ENCODE peak calls at places on chromosomes 2 and 18, in seven cellular contexts. One of them, this sample, is unnamed.

GRCh38 chr2:2922156-2922555 is 455.5 kb downstream of the EIPR1 start:
- DNase-seq in dorsolateral prefrontal cortex: no peak
- DNase-seq in choroid plexus epithelial cell: no peak
- DNase-seq in OCI-LY7: no peak
- DNase-seq in IMR-90: no peak
- DNase-seq in HFF-Myc: no peak
- DNase-seq in PC-3: no peak
- DNase-seq in this sample: no peak

GRCh38 chr2:108965540-108966299 is 23.3 kb downstream of the EDAR start:
- DNase-seq in OCI-LY7: no peak
- DNase-seq in IMR-90: no peak
- DNase-seq in HFF-Myc: no peak
- DNase-seq in choroid plexus epithelial cell: no peak
- DNase-seq in PC-3: peak
- DNase-seq in dorsolateral prefrontal cortex: no peak
- DNase-seq in this sample: no peak

GRCh38 chr2:240429341-240429871 is 6.1 kb upstream of the GPC1 start:
- DNase-seq in dorsolateral prefrontal cortex: peak
- DNase-seq in IMR-90: no peak
- DNase-seq in PC-3: no peak
- DNase-seq in OCI-LY7: no peak
- DNase-seq in choroid plexus epithelial cell: no peak
- DNase-seq in HFF-Myc: no peak
- DNase-seq in this sample: no peak

GRCh38 chr2:216855614-216856013 is 4.2 kb downstream of the TNP1 start:
- DNase-seq in OCI-LY7: no peak
- DNase-seq in dorsolateral prefrontal cortex: no peak
- DNase-seq in IMR-90: no peak
- DNase-seq in HFF-Myc: no peak
- DNase-seq in choroid plexus epithelial cell: no peak
- DNase-seq in PC-3: no peak
- DNase-seq in this sample: no peak

GRCh38 chr2:200814276-200814815 is 2.6 kb downstream of the BZW1 start:
- DNase-seq in choroid plexus epithelial cell: peak
- DNase-seq in IMR-90: no peak
- DNase-seq in OCI-LY7: no peak
- DNase-seq in dorsolateral prefrontal cortex: no peak
- DNase-seq in HFF-Myc: no peak
- DNase-seq in PC-3: no peak
- DNase-seq in this sample: no peak

GRCh38 chr2:54680397-54681032 is 42.9 kb upstream of the EML6 start:
- DNase-seq in OCI-LY7: peak
- DNase-seq in IMR-90: peak
- DNase-seq in HFF-Myc: no peak
- DNase-seq in PC-3: peak
- DNase-seq in choroid plexus epithelial cell: no peak
- DNase-seq in dorsolateral prefrontal cortex: no peak
- DNase-seq in this sample: no peak

GRCh38 chr2:226140594-226140993 is 659.0 kb downstream of the IRS1 start:
- DNase-seq in PC-3: no peak
- DNase-seq in OCI-LY7: no peak
- DNase-seq in choroid plexus epithelial cell: no peak
- DNase-seq in HFF-Myc: no peak
- DNase-seq in IMR-90: no peak
- DNase-seq in dorsolateral prefrontal cortex: no peak
- DNase-seq in this sample: no peak

GRCh38 chr2:126906781-126907180 is 8.1 kb downstream of the TEX51 start:
- DNase-seq in dorsolateral prefrontal cortex: peak
- DNase-seq in choroid plexus epithelial cell: no peak
- DNase-seq in HFF-Myc: no peak
- DNase-seq in OCI-LY7: no peak
- DNase-seq in IMR-90: no peak
- DNase-seq in PC-3: no peak
- DNase-seq in this sample: no peak

GRCh38 chr2:144239306-144239705 is 280.6 kb downstream of the ZEB2 start:
- DNase-seq in OCI-LY7: peak
- DNase-seq in HFF-Myc: no peak
- DNase-seq in PC-3: no peak
- DNase-seq in IMR-90: no peak
- DNase-seq in dorsolateral prefrontal cortex: no peak
- DNase-seq in choroid plexus epithelial cell: no peak
- DNase-seq in this sample: no peak

GRCh38 chr2:37637122-37637875 is 34.1 kb downstream of the CDC42EP3 start:
- DNase-seq in IMR-90: no peak
- DNase-seq in dorsolateral prefrontal cortex: no peak
- DNase-seq in OCI-LY7: no peak
- DNase-seq in HFF-Myc: no peak
- DNase-seq in choroid plexus epithelial cell: no peak
- DNase-seq in PC-3: no peak
- DNase-seq in this sample: no peak
- TF ChIP-seq CTCF in IMR-90: peak
- TF ChIP-seq CTCF in dorsolateral prefrontal cortex: no peak
- TF ChIP-seq CTCF in OCI-LY7: no peak
- TF ChIP-seq CTCF in HFF-Myc: peak
- TF ChIP-seq CTCF in choroid plexus epithelial cell: peak
- TF ChIP-seq CTCF in PC-3: peak
- TF ChIP-seq CTCF in this sample: no peak

GRCh38 chr2:117858892-117859531 is 44.5 kb downstream of the DDX18 start:
- DNase-seq in dorsolateral prefrontal cortex: no peak
- DNase-seq in HFF-Myc: no peak
- DNase-seq in PC-3: no peak
- DNase-seq in choroid plexus epithelial cell: no peak
- DNase-seq in OCI-LY7: no peak
- DNase-seq in IMR-90: no peak
- DNase-seq in this sample: no peak
- H3K4me3 ChIP-seq in dorsolateral prefrontal cortex: no peak
- H3K4me3 ChIP-seq in HFF-Myc: no peak
- H3K4me3 ChIP-seq in PC-3: no peak
- H3K4me3 ChIP-seq in choroid plexus epithelial cell: no peak
- H3K4me3 ChIP-seq in OCI-LY7: no peak
- H3K4me3 ChIP-seq in IMR-90: no peak
- H3K4me3 ChIP-seq in this sample: no peak

GRCh38 chr2:177678939-177679338 is 286.4 kb downstream of the AGPS start:
- DNase-seq in choroid plexus epithelial cell: no peak
- DNase-seq in HFF-Myc: no peak
- DNase-seq in OCI-LY7: no peak
- DNase-seq in dorsolateral prefrontal cortex: no peak
- DNase-seq in PC-3: no peak
- DNase-seq in IMR-90: no peak
- DNase-seq in this sample: no peak
- TF ChIP-seq CTCF in choroid plexus epithelial cell: no peak
- TF ChIP-seq CTCF in HFF-Myc: no peak
- TF ChIP-seq CTCF in OCI-LY7: no peak
- TF ChIP-seq CTCF in dorsolateral prefrontal cortex: no peak
- TF ChIP-seq CTCF in PC-3: no peak
- TF ChIP-seq CTCF in IMR-90: no peak
- TF ChIP-seq CTCF in this sample: no peak

GRCh38 chr2:36449213-36449612 is 93.6 kb downstream of the CRIM1 start:
- DNase-seq in IMR-90: no peak
- DNase-seq in HFF-Myc: no peak
- DNase-seq in OCI-LY7: no peak
- DNase-seq in choroid plexus epithelial cell: no peak
- DNase-seq in PC-3: no peak
- DNase-seq in dorsolateral prefrontal cortex: no peak
- DNase-seq in this sample: peak

GRCh38 chr2:36451512-36451911 is 95.9 kb downstream of the CRIM1 start:
- DNase-seq in choroid plexus epithelial cell: peak
- DNase-seq in OCI-LY7: no peak
- DNase-seq in dorsolateral prefrontal cortex: no peak
- DNase-seq in HFF-Myc: no peak
- DNase-seq in PC-3: no peak
- DNase-seq in IMR-90: peak
- DNase-seq in this sample: peak

GRCh38 chr2:36449943-36450392 is 94.4 kb downstream of the CRIM1 start:
- DNase-seq in IMR-90: peak
- DNase-seq in PC-3: no peak
- DNase-seq in HFF-Myc: no peak
- DNase-seq in dorsolateral prefrontal cortex: no peak
- DNase-seq in OCI-LY7: no peak
- DNase-seq in choroid plexus epithelial cell: peak
- DNase-seq in this sample: peak

GRCh38 chr2:36452279-36452678 is 96.7 kb downstream of the CRIM1 start:
- DNase-seq in OCI-LY7: no peak
- DNase-seq in choroid plexus epithelial cell: peak
- DNase-seq in PC-3: peak
- DNase-seq in IMR-90: peak
- DNase-seq in HFF-Myc: no peak
- DNase-seq in dorsolateral prefrontal cortex: no peak
- DNase-seq in this sample: peak

GRCh38 chr2:36450466-36451196 is 95.1 kb downstream of the CRIM1 start:
- DNase-seq in OCI-LY7: no peak
- DNase-seq in choroid plexus epithelial cell: peak
- DNase-seq in PC-3: peak
- DNase-seq in dorsolateral prefrontal cortex: no peak
- DNase-seq in HFF-Myc: peak
- DNase-seq in IMR-90: peak
- DNase-seq in this sample: peak
- H3K4me3 ChIP-seq in OCI-LY7: no peak
- H3K4me3 ChIP-seq in choroid plexus epithelial cell: no peak
- H3K4me3 ChIP-seq in PC-3: no peak
- H3K4me3 ChIP-seq in dorsolateral prefrontal cortex: no peak
- H3K4me3 ChIP-seq in HFF-Myc: no peak
- H3K4me3 ChIP-seq in IMR-90: no peak
- H3K4me3 ChIP-seq in this sample: no peak

GRCh38 chr18:47595816-47596501 is 334.5 kb downstream of the SMAD2 start:
- DNase-seq in dorsolateral prefrontal cortex: no peak
- DNase-seq in choroid plexus epithelial cell: no peak
- DNase-seq in IMR-90: no peak
- DNase-seq in HFF-Myc: no peak
- DNase-seq in OCI-LY7: peak
- DNase-seq in PC-3: peak
- DNase-seq in this sample: no peak
- TF ChIP-seq CTCF in dorsolateral prefrontal cortex: no peak
- TF ChIP-seq CTCF in choroid plexus epithelial cell: no peak
- TF ChIP-seq CTCF in IMR-90: peak
- TF ChIP-seq CTCF in HFF-Myc: peak
- TF ChIP-seq CTCF in OCI-LY7: peak
- TF ChIP-seq CTCF in PC-3: peak
- TF ChIP-seq CTCF in this sample: no peak

GRCh38 chr2:6676245-6676644 is 189.5 kb downstream of the CMPK2 start:
- DNase-seq in choroid plexus epithelial cell: no peak
- DNase-seq in IMR-90: no peak
- DNase-seq in PC-3: no peak
- DNase-seq in HFF-Myc: no peak
- DNase-seq in OCI-LY7: no peak
- DNase-seq in dorsolateral prefrontal cortex: no peak
- DNase-seq in this sample: no peak
- H3K4me3 ChIP-seq in choroid plexus epithelial cell: no peak
- H3K4me3 ChIP-seq in IMR-90: no peak
- H3K4me3 ChIP-seq in PC-3: no peak
- H3K4me3 ChIP-seq in HFF-Myc: no peak
- H3K4me3 ChIP-seq in OCI-LY7: no peak
- H3K4me3 ChIP-seq in dorsolateral prefrontal cortex: no peak
- H3K4me3 ChIP-seq in this sample: no peak

GRCh38 chr2:217880490-217880889 is 122.3 kb downstream of the TNS1 start:
- DNase-seq in IMR-90: no peak
- DNase-seq in choroid plexus epithelial cell: peak
- DNase-seq in OCI-LY7: no peak
- DNase-seq in HFF-Myc: no peak
- DNase-seq in PC-3: no peak
- DNase-seq in dorsolateral prefrontal cortex: no peak
- DNase-seq in this sample: no peak
- TF ChIP-seq CTCF in IMR-90: no peak
- TF ChIP-seq CTCF in choroid plexus epithelial cell: peak
- TF ChIP-seq CTCF in OCI-LY7: no peak
- TF ChIP-seq CTCF in HFF-Myc: no peak
- TF ChIP-seq CTCF in PC-3: peak
- TF ChIP-seq CTCF in dorsolateral prefrontal cortex: no peak
- TF ChIP-seq CTCF in this sample: peak

GRCh38 chr18:55322176-55322735 is 265.7 kb downstream of the TCF4 start:
- DNase-seq in choroid plexus epithelial cell: peak
- DNase-seq in dorsolateral prefrontal cortex: peak
- DNase-seq in HFF-Myc: peak
- DNase-seq in PC-3: peak
- DNase-seq in IMR-90: peak
- DNase-seq in OCI-LY7: peak
- DNase-seq in this sample: peak

GRCh38 chr18:55320399-55321255 is 267.4 kb downstream of the TCF4 start:
- DNase-seq in IMR-90: peak
- DNase-seq in HFF-Myc: no peak
- DNase-seq in OCI-LY7: peak
- DNase-seq in PC-3: no peak
- DNase-seq in dorsolateral prefrontal cortex: no peak
- DNase-seq in choroid plexus epithelial cell: peak
- DNase-seq in this sample: peak

GRCh38 chr18:55321268-55322175 is 266.5 kb downstream of the TCF4 start:
- DNase-seq in choroid plexus epithelial cell: peak
- DNase-seq in dorsolateral prefrontal cortex: peak
- DNase-seq in HFF-Myc: peak
- DNase-seq in OCI-LY7: peak
- DNase-seq in PC-3: peak
- DNase-seq in IMR-90: peak
- DNase-seq in this sample: peak

GRCh38 chr18:55324166-55324565 is 263.8 kb downstream of the TCF4 start:
- DNase-seq in OCI-LY7: peak
- DNase-seq in dorsolateral prefrontal cortex: no peak
- DNase-seq in PC-3: no peak
- DNase-seq in HFF-Myc: no peak
- DNase-seq in choroid plexus epithelial cell: no peak
- DNase-seq in IMR-90: no peak
- DNase-seq in this sample: no peak

GRCh38 chr18:55323051-55323994 is 264.7 kb downstream of the TCF4 start:
- DNase-seq in dorsolateral prefrontal cortex: no peak
- DNase-seq in HFF-Myc: no peak
- DNase-seq in choroid plexus epithelial cell: peak
- DNase-seq in OCI-LY7: peak
- DNase-seq in PC-3: no peak
- DNase-seq in IMR-90: peak
- DNase-seq in this sample: peak
- H3K4me3 ChIP-seq in dorsolateral prefrontal cortex: peak
- H3K4me3 ChIP-seq in HFF-Myc: peak
- H3K4me3 ChIP-seq in choroid plexus epithelial cell: peak
- H3K4me3 ChIP-seq in OCI-LY7: peak
- H3K4me3 ChIP-seq in PC-3: peak
- H3K4me3 ChIP-seq in IMR-90: peak
- H3K4me3 ChIP-seq in this sample: no peak

DNA sequence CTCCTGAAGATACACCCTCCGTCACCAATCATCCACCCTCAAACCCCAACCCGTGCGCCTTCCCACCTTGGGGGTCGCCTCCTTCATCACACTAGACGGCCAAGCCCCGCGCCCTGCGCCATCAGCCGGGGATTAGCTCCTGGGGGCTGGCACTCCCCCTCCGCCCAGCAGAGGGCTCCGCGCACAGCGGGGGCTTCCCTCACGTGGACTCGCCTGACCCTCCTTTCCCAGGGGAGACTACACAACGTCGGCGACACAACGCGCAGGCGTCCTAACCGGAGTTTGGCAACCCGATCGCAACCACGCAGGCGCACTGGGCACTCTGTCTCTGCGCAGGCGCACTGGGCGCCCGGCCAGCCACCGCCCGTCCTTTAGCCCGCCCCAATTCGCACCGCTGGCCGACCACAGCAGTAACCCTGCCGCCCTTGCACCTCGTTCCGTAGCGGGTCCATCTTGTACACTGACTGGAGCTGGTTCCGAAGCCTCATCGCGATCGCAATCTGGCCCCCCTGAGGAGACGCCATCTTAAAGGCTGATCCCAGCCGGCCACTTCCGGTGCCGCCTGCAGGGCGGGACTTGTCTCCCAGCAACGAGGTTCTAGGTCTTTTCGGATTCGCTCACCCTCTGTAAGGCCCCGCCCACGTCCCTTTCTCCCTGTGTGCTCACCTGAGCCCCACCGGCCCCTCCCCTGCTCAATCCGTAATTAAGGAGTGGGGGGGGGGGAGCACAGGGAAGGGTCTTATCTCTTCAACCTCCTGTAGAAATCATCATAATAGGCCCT is at the start of gene PCGF1:
- DNase-seq in dorsolateral prefrontal cortex: peak
- DNase-seq in PC-3: peak
- DNase-seq in IMR-90: peak
- DNase-seq in HFF-Myc: peak
- DNase-seq in OCI-LY7: peak
- DNase-seq in choroid plexus epithelial cell: peak
- DNase-seq in this sample: peak
- TF ChIP-seq CTCF in dorsolateral prefrontal cortex: peak
- TF ChIP-seq CTCF in PC-3: peak
- TF ChIP-seq CTCF in IMR-90: peak
- TF ChIP-seq CTCF in HFF-Myc: peak
- TF ChIP-seq CTCF in OCI-LY7: peak
- TF ChIP-seq CTCF in choroid plexus epithelial cell: peak
- TF ChIP-seq CTCF in this sample: peak